ENCODE peak calls at places on chromosomes 5 and 9, in four cellular contexts. C is right lobe of liver, R is neural crest cell, L is mucosa of descending colon. W is an unnamed sample.

GRCh38 chr5:136191304-136192014 is 1.5 kb downstream of the SMIM32 start:
- DNase-seq in C (no peak), R (no peak), L (peak), W (peak)

GRCh38 chr5:152170350-152170749 is 234.7 kb downstream of the NMUR2 start:
- DNase-seq in C (no peak), R (no peak), L (no peak), W (no peak)

GRCh38 chr5:71922584-71923106 is 184.6 kb upstream of the MAP1B start:
- DNase-seq in C (no peak), R (no peak), L (no peak), W (no peak)

GRCh38 chr5:72400950-72401349 is 80.8 kb downstream of the PTCD2 start:
- DNase-seq in C (no peak), R (no peak), L (no peak), W (no peak)

GRCh38 chr9:112711050-112711689 is 6.7 kb downstream of the INIP start:
- DNase-seq in C (no peak), R (no peak), L (no peak), W (no peak)

GRCh38 chr5:73322453-73323076 is 126.0 kb downstream of the FOXD1 start:
- DNase-seq in C (no peak), R (no peak), L (no peak), W (no peak)

GRCh38 chr9:126693428-126693931 is 79.8 kb downstream of the LMX1B start:
- DNase-seq in C (peak), R (no peak), L (no peak), W (no peak)

GRCh38 chr5:59785701-59786100 is 107.8 kb downstream of the PDE4D start:
- DNase-seq in C (no peak), R (no peak), L (no peak), W (no peak)

GRCh38 chr5:123512631-123513461 is 869 bp downstream of the CSNK1G3 start:
- DNase-seq in C (peak), R (peak), L (peak), W (peak)

GRCh38 chr9:116149844-116150243 is 3.7 kb upstream of the PAPPA start:
- DNase-seq in C (no peak), R (peak), L (no peak), W (peak)

GRCh38 chr9:133437753-133438531 is 15.8 kb downstream of the ADAMTS13 start:
- DNase-seq in C (no peak), R (no peak), L (no peak), W (no peak)
- TF ChIP-seq CTCF in C (no peak), R (no peak), L (no peak), W (no peak)

GRCh38 chr5:141354900-141355469 is at the start of gene PCDHGA4:
- DNase-seq in C (no peak), R (no peak), L (no peak), W (no peak)
- TF ChIP-seq CTCF in C (peak), R (peak), L (no peak), W (peak)

GRCh38 chr9:108884701-108885100 is 22.6 kb downstream of the ACTL7A start:
- DNase-seq in C (no peak), R (no peak), L (no peak), W (no peak)

GRCh38 chr9:108894225-108894997 is 32.3 kb downstream of the ACTL7A start:
- DNase-seq in C (no peak), R (no peak), L (no peak), W (no peak)

GRCh38 chr9:108885643-108886348 is 23.7 kb downstream of the ACTL7A start:
- DNase-seq in C (no peak), R (no peak), L (no peak), W (no peak)

GRCh38 chr9:108889649-108890067 is 27.6 kb downstream of the ACTL7A start:
- DNase-seq in C (no peak), R (no peak), L (no peak), W (no peak)
- TF ChIP-seq CTCF in C (peak), R (no peak), L (no peak), W (no peak)

GRCh38 chr9:132669636-132670358 is at the start of gene DDX31:
- DNase-seq in C (peak), R (peak), L (peak), W (peak)
- TF ChIP-seq CTCF in C (no peak), R (no peak), L (peak), W (no peak)

GRCh38 chr9:12816656-12817101 is 41.9 kb downstream of the LURAP1L start:
- DNase-seq in C (no peak), R (no peak), L (no peak), W (no peak)

GRCh38 chr9:12819436-12820185 is 44.8 kb downstream of the LURAP1L start:
- DNase-seq in C (no peak), R (no peak), L (no peak), W (peak)

GRCh38 chr9:12817702-12818101 is 42.9 kb downstream of the LURAP1L start:
- DNase-seq in C (peak), R (no peak), L (peak), W (peak)

GRCh38 chr9:12815895-12816294 is 41.1 kb downstream of the LURAP1L start:
- DNase-seq in C (no peak), R (no peak), L (no peak), W (no peak)

GRCh38 chr9:12818431-12819000 is 43.7 kb downstream of the LURAP1L start:
- DNase-seq in C (no peak), R (no peak), L (peak), W (no peak)
- TF ChIP-seq CTCF in C (no peak), R (no peak), L (no peak), W (no peak)

DNA sequence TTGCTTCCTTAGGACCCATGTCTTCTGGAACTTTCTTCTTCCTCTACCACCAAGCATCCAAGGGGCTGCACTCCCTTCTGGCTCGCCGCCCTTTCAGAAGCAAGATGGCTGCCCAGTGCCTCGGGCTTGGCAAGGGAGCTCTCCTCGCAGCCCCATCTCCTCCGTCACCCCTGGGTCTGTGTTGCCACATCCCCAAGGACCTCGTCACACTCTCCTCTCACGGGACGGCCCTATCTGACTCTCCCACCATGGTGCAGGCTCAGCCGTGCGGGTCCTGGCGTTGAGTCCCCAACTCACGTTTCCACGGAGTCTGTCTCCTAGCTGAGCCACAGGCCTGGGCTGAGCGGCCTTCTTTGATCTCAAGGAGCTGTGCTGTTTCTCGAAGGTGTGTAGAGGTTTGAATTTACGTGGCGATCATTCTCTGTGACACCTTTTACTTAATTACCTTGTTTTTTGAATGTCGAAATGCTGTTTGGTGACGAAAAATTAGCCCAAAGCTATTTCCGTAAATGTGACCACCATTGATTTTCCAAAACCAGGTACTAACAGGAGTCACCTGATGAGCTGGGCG is 15.0 kb upstream of the SCGB3A1 start:
- DNase-seq in C (peak), R (no peak), L (peak), W (peak)
- TF ChIP-seq CTCF in C (no peak), R (no peak), L (no peak), W (no peak)

GRCh38 chr5:165624547-165624946 is 2119.1 kb downstream of the MAT2B start:
- DNase-seq in C (no peak), R (no peak), L (no peak), W (no peak)

GRCh38 chr5:165627548-165628170 is 2122.2 kb downstream of the MAT2B start:
- DNase-seq in C (no peak), R (no peak), L (no peak), W (no peak)

GRCh38 chr5:165631235-165631634 is 2125.8 kb downstream of the MAT2B start:
- DNase-seq in C (no peak), R (no peak), L (no peak), W (no peak)

GRCh38 chr5:165626161-165626560 is 2120.7 kb downstream of the MAT2B start:
- DNase-seq in C (no peak), R (no peak), L (no peak), W (no peak)

DNA sequence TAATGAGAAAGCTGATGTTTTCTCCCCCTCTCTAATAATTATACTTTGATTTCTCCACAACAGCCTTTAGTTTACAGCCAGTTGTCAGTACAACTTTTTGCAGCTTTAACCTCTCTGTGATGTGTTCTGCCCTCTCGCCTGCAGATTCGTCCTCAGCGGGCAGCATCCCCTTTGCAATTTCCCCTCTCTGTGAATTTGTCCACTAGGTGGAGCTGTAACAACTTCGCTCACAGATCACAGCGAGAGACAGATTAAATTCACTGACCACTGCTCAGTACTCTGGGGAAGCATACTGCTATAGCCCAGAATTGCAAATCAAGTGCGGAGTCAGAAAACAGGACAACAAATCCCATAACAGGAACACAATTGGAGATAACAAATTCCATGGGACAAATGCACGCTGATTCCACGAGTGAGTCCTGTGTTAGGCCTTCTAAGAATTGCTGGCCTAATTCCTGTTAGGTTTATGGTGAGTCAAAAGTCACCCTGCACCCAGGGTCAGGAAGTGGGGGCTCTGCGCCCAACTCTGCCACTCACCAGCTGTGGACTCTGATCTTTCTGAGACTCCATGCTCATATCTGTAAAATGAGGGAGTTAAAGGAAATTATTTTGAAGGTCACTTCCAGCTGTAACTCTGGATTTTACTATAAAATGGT is 2124.9 kb downstream of the MAT2B start:
- DNase-seq in C (no peak), R (peak), L (no peak), W (peak)
- TF ChIP-seq CTCF in C (peak), R (peak), L (peak), W (peak)

DNA sequence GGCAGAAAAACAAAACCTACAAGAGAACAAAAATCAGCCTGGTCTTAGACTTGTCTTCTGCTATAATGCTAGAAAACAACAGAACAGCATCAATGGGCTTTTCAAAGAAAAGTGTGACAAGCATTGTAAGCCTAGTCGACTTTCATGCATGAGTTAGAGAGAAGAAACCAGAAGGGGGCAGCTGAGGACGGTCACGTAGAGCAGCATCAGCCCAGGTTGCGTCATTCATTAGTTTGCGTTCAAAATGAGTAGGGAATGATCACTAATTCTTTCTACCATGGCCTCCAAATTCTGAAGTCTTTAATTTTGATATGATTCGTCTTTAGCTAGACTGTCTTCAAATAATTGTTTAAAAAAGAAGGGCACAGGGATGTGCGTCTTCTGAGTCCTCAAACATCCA is 4.7 kb upstream of the ISCA1 start:
- DNase-seq in C (no peak), R (peak), L (no peak), W (peak)
- TF ChIP-seq CTCF in C (peak), R (peak), L (no peak), W (peak)

DNA sequence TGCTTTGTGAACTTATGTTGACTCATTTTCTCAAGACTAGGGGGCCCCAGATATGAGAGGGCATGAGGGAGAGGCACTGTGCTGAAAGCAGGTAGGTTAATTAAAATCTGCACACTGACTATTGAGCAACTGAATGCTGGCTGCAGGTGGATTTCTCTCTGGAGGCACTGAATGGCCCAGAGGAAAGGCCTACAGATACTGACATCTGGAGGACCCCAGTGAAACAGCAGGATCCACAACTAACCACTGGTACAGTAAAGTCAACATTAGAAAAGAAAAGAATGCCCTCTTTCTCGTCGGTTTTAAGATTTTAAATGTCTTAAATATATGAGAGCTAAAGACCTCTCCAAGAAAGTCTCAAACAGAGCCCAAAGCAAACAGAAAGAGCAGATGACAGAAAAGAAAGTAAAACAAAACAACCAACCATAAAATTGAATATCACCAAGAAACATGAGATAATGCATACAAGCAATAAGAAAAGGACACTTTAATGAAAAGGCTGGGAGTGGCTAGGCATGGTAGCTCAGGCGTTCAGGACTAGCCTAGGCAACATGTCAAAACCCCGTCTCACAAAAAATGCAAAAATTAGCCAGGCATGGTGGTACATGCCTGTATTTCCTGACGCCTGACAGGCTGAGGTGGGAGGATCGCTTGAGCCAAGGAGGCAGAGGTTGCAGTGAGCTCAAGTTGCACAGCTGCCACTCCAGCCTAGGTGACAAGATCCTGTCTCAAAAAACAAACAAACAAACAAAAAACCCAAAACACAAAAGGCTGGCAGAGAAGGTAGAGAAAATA is 43.3 kb downstream of the PUM3 start:
- DNase-seq in C (no peak), R (no peak), L (no peak), W (no peak)
- TF ChIP-seq CTCF in C (peak), R (peak), L (no peak), W (no peak)

GRCh38 chr5:68054625-68055024 is 160.9 kb upstream of the PIK3R1 start:
- DNase-seq in C (no peak), R (no peak), L (no peak), W (no peak)

GRCh38 chr5:68057186-68057585 is 158.4 kb upstream of the PIK3R1 start:
- DNase-seq in C (no peak), R (no peak), L (no peak), W (no peak)

GRCh38 chr5:68053202-68053601 is 162.4 kb upstream of the PIK3R1 start:
- DNase-seq in C (no peak), R (no peak), L (no peak), W (no peak)

GRCh38 chr5:68060382-68060781 is 155.2 kb upstream of the PIK3R1 start:
- DNase-seq in C (no peak), R (no peak), L (no peak), W (no peak)

DNA sequence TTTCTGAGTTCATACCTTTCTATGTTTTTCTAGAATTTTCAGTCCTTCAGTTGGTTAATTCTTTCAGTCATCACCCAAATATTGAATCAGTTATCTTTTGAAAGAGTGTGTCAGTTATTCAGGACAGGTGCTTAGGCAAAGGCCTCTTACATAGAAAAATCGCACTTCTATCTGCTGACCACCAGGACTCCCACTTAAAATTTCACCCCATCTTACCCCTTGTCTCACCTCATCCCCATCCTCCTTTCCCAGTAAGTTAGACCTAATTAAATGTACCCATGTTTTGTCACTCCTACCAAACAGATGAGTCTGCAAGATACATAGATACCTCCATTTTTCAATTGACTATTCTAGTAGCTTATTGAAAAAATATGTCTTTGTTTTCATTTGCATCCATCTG is 159.9 kb upstream of the PIK3R1 start:
- DNase-seq in C (no peak), R (no peak), L (no peak), W (no peak)
- TF ChIP-seq CTCF in C (no peak), R (peak), L (no peak), W (peak)

W was measured in glutamatergic neuron.